ENCODE peak calls at places on chromosomes 2 and 18, in seven cellular contexts. J is non-pigmented ciliary epithelial cell, E is HCT116, Y is coronary artery, I is EH, P is aorta, A is T-helper 1 cell. N is an unnamed sample.

GRCh38 chr2:66683599-66683998 is 248.7 kb downstream of the MEIS1 start:
- DNase-seq in I (no peak), Y (no peak), A (no peak), J (no peak), P (no peak), E (no peak), N (no peak)

GRCh38 chr18:75482880-75483279 is 55.4 kb upstream of the SMIM21 start:
- DNase-seq in I (peak), P (no peak), J (no peak), Y (no peak), E (no peak), A (no peak), N (peak)

GRCh38 chr18:3599235-3599634 is 149.3 kb downstream of the TGIF1 start:
- DNase-seq in E (no peak), A (no peak), P (no peak), I (no peak), Y (no peak), J (no peak), N (no peak)

GRCh38 chr2:42141687-42142475 is 27.3 kb upstream of the EML4 start:
- DNase-seq in A (no peak), Y (no peak), P (peak), E (no peak), I (peak), J (no peak), N (peak)

GRCh38 chr2:3355951-3356569 is 21.6 kb downstream of the EIPR1 start:
- DNase-seq in A (no peak), E (no peak), P (no peak), Y (no peak), I (no peak), J (no peak), N (no peak)

GRCh38 chr2:36172828-36173227 is 182.8 kb upstream of the CRIM1 start:
- DNase-seq in I (no peak), J (no peak), Y (no peak), E (no peak), P (no peak), A (no peak), N (no peak)

GRCh38 chr2:31251018-31251417 is 17.1 kb downstream of the EHD3 start:
- DNase-seq in A (no peak), E (no peak), P (peak), I (no peak), J (no peak), Y (no peak), N (no peak)

GRCh38 chr18:69257861-69258458 is 142.7 kb upstream of the DOK6 start:
- DNase-seq in Y (no peak), P (no peak), E (no peak), I (peak), A (no peak), J (peak), N (no peak)

GRCh38 chr2:42339191-42339912 is 21.7 kb downstream of the COX7A2L start:
- DNase-seq in P (no peak), E (no peak), I (no peak), J (no peak), A (no peak), Y (no peak), N (no peak)

GRCh38 chr18:39053569-39053968 is 1488.0 kb upstream of the CELF4 start:
- DNase-seq in J (no peak), E (no peak), A (no peak), I (no peak), Y (no peak), P (no peak), N (no peak)

GRCh38 chr2:8544168-8544785 is 137.6 kb upstream of the ID2 start:
- DNase-seq in E (no peak), P (peak), Y (peak), I (no peak), J (no peak), A (no peak), N (no peak)

GRCh38 chr18:50614838-50615237 is 55.0 kb downstream of the MAPK4 start:
- DNase-seq in I (no peak), E (no peak), Y (no peak), P (no peak), J (no peak), A (no peak), N (no peak)

GRCh38 chr2:46333912-46334311 is 36.7 kb downstream of the EPAS1 start:
- DNase-seq in A (no peak), E (no peak), J (no peak), Y (peak), I (peak), P (peak), N (no peak)

GRCh38 chr2:213455316-213456008 is 171.2 kb downstream of the SPAG16 start:
- DNase-seq in P (no peak), Y (no peak), J (no peak), A (no peak), E (peak), I (no peak), N (no peak)

GRCh38 chr2:224999784-225000183 is 42.5 kb downstream of the DOCK10 start:
- DNase-seq in E (no peak), I (peak), P (no peak), J (no peak), Y (no peak), A (no peak), N (no peak)

GRCh38 chr2:207167129-207167923 is 1.6 kb upstream of the KLF7 start:
- DNase-seq in P (no peak), A (no peak), J (no peak), E (no peak), I (peak), Y (no peak), N (peak)

GRCh38 chr2:120684691-120685402 is 50.8 kb upstream of the GLI2 start:
- DNase-seq in Y (no peak), E (no peak), I (peak), A (no peak), J (no peak), P (peak), N (peak)

GRCh38 chr2:135451966-135452365 is 79.1 kb downstream of the ZRANB3 start:
- DNase-seq in A (no peak), P (no peak), E (no peak), I (no peak), Y (no peak), J (no peak), N (no peak)

GRCh38 chr2:67997528-67998267 is 65.1 kb downstream of the C1D start:
- DNase-seq in E (no peak), A (no peak), I (peak), J (peak), P (no peak), Y (no peak), N (peak)

GRCh38 chr18:35110037-35110436 is 68.8 kb downstream of the MAPRE2 start:
- DNase-seq in J (no peak), A (no peak), Y (no peak), E (no peak), P (no peak), I (no peak), N (no peak)

GRCh38 chr2:162317058-162317742 is 1.3 kb downstream of the IFIH1 start:
- DNase-seq in A (no peak), I (no peak), Y (no peak), P (no peak), J (no peak), E (no peak), N (no peak)

GRCh38 chr18:59096098-59096779 is 43.4 kb upstream of the SEC11C start:
- DNase-seq in J (no peak), Y (no peak), P (no peak), A (no peak), I (no peak), E (no peak), N (no peak)